ENCODE peak calls at places on chromosomes 4 and X, in nine cellular contexts. G is ovary, I is body of pancreas, O is neural progenitor cell, N is transverse colon, Q is right atrium auricular region, C is GM23338, V is right lobe of liver, L is GM23248. M is an unnamed sample.

GRCh38 chrX:13994681-13995080 is 35.0 kb downstream of the GEMIN8 start:
- DNase-seq in C (no peak), N (no peak), G (no peak), I (no peak), L (no peak), O (no peak), V (no peak), Q (no peak), M (no peak)

GRCh38 chr4:89469930-89470375 is 162.4 kb upstream of the GPRIN3 start:
- DNase-seq in O (no peak), V (no peak), I (peak), L (peak), C (no peak), Q (no peak), G (no peak), N (no peak), M (no peak)

GRCh38 chr4:159765402-159765801 is 662.5 kb downstream of the RAPGEF2 start:
- DNase-seq in I (no peak), L (peak), V (no peak), G (no peak), N (no peak), C (no peak), O (no peak), Q (no peak), M (no peak)

GRCh38 chr4:75708218-75708691 is 16.1 kb upstream of the USO1 start:
- DNase-seq in N (peak), V (no peak), I (no peak), L (no peak), O (peak), G (no peak), Q (no peak), C (peak), M (no peak)

GRCh38 chr4:113407409-113407808 is 354.1 kb downstream of the CAMK2D start:
- DNase-seq in V (no peak), O (peak), L (no peak), N (no peak), G (no peak), I (no peak), Q (no peak), C (peak), M (no peak)

GRCh38 chr4:77849278-77849965 is 13.2 kb upstream of the MRPL1 start:
- DNase-seq in Q (no peak), N (no peak), G (no peak), I (no peak), O (no peak), L (no peak), V (no peak), C (no peak), M (no peak)

GRCh38 chrX:148885203-148885602 is 384.8 kb downstream of the AFF2 start:
- DNase-seq in V (no peak), N (no peak), C (peak), L (no peak), I (no peak), O (no peak), Q (no peak), G (no peak), M (no peak)

GRCh38 chr4:85842540-85842939 is 367.6 kb downstream of the ARHGAP24 start:
- DNase-seq in C (no peak), G (no peak), I (peak), L (peak), Q (no peak), N (peak), V (no peak), O (no peak), M (no peak)

GRCh38 chr4:155007660-155008176 is 200.7 kb upstream of the NPY2R start:
- DNase-seq in G (no peak), N (no peak), V (no peak), I (no peak), Q (no peak), C (no peak), L (no peak), O (no peak), M (no peak)

GRCh38 chr4:5081441-5081999 is 30.2 kb downstream of the STK32B start:
- DNase-seq in G (no peak), I (no peak), O (no peak), V (no peak), C (no peak), N (no peak), Q (no peak), L (no peak), M (no peak)

GRCh38 chrX:122770581-122770980 is 413.5 kb upstream of the GRIA3 start:
- DNase-seq in I (no peak), Q (no peak), N (no peak), C (no peak), O (no peak), V (no peak), G (no peak), L (no peak), M (no peak)

GRCh38 chrX:109774706-109775105 is 41.6 kb upstream of the ACSL4 start:
- DNase-seq in Q (no peak), L (peak), I (peak), V (no peak), N (no peak), O (no peak), C (peak), G (no peak), M (no peak)

GRCh38 chrX:48083212-48083611 is 11.8 kb upstream of the ZNF630 start:
- DNase-seq in N (peak), L (peak), G (peak), O (peak), V (peak), I (peak), C (peak), Q (peak), M (peak)

GRCh38 chrX:103629295-103630170 is 758 bp downstream of the TCEAL1 start:
- DNase-seq in L (peak), I (peak), V (peak), Q (no peak), G (peak), C (peak), N (peak), O (peak), M (peak)

GRCh38 chr4:99811850-99812249 is 4.8 kb upstream of the DAPP1 start:
- DNase-seq in Q (no peak), C (peak), I (peak), V (no peak), N (peak), L (peak), G (no peak), O (peak), M (no peak)

GRCh38 chr4:158670975-158671664 is 567 bp downstream of the C4orf46 start:
- DNase-seq in I (peak), O (peak), N (peak), L (peak), C (peak), V (peak), G (peak), Q (peak), M (peak)

GRCh38 chr4:109588176-109588575 is 28.1 kb downstream of the MCUB start:
- DNase-seq in V (no peak), O (no peak), Q (no peak), G (no peak), I (no peak), N (no peak), L (peak), C (no peak), M (no peak)

GRCh38 chr4:174575436-174575835 is 53.1 kb upstream of the HPGD start:
- DNase-seq in V (no peak), Q (no peak), I (no peak), C (no peak), L (no peak), G (no peak), N (no peak), O (no peak), M (no peak)

GRCh38 chrX:41512394-41512793 is 65.3 kb downstream of the NYX start:
- DNase-seq in L (no peak), O (no peak), G (no peak), I (no peak), Q (no peak), V (no peak), C (no peak), N (no peak), M (no peak)

GRCh38 chr4:95114521-95114920 is 356.8 kb downstream of the BMPR1B start:
- DNase-seq in L (no peak), V (no peak), I (no peak), N (no peak), C (no peak), O (no peak), Q (no peak), G (no peak), M (no peak)

GRCh38 chr4:176767183-176767582 is 25.5 kb downstream of the VEGFC start:
- DNase-seq in G (no peak), L (peak), V (no peak), I (no peak), Q (no peak), N (no peak), O (no peak), C (no peak), M (no peak)

GRCh38 chr4:11028334-11028733 is 343.8 kb upstream of the CLNK start:
- DNase-seq in G (no peak), N (no peak), V (no peak), C (no peak), L (no peak), I (no peak), Q (no peak), O (no peak), M (no peak)

GRCh38 chrX:14032383-14032782 is 2.7 kb upstream of the GEMIN8 start:
- DNase-seq in C (peak), V (no peak), G (peak), Q (no peak), N (peak), O (peak), I (peak), L (peak), M (peak)

GRCh38 chr4:101515566-101515965 is 168.2 kb upstream of the PPP3CA start:
- DNase-seq in Q (no peak), N (no peak), I (no peak), C (no peak), L (no peak), G (no peak), V (no peak), O (no peak), M (no peak)

GRCh38 chr4:162229670-162230069 is 65.9 kb upstream of the FSTL5 start:
- DNase-seq in L (no peak), Q (no peak), I (no peak), N (no peak), C (no peak), G (no peak), V (no peak), O (no peak), M (no peak)

GRCh38 chrX:9845574-9845948 is 59.3 kb downstream of the SHROOM2 start:
- DNase-seq in V (no peak), Q (no peak), N (no peak), G (no peak), I (no peak), O (no peak), L (no peak), C (no peak), M (no peak)

GRCh38 chr4:15938182-15938581 is 358 bp downstream of the FGFBP1 start:
- DNase-seq in Q (no peak), L (peak), V (no peak), G (no peak), I (peak), O (peak), N (peak), C (peak), M (no peak)

GRCh38 chr4:165326831-165327210 is 648 bp upstream of the MSMO1 start:
- DNase-seq in N (peak), O (peak), I (peak), Q (no peak), C (peak), G (peak), V (peak), L (peak), M (no peak)

GRCh38 chr4:16667464-16667863 is 231.0 kb downstream of the LDB2 start:
- DNase-seq in Q (no peak), I (no peak), G (no peak), V (no peak), N (no peak), L (peak), O (no peak), C (no peak), M (no peak)

GRCh38 chr4:94961420-94961819 is 203.7 kb downstream of the BMPR1B start:
- DNase-seq in O (no peak), L (peak), Q (no peak), V (no peak), N (no peak), C (no peak), G (no peak), I (no peak), M (no peak)

GRCh38 chr4:26839534-26839951 is 21.1 kb upstream of the STIM2 start:
- DNase-seq in N (no peak), O (no peak), I (peak), Q (no peak), G (no peak), L (peak), C (no peak), V (no peak), M (peak)

GRCh38 chrX:77548751-77549150 is 101.6 kb downstream of the FGF16 start:
- DNase-seq in I (no peak), C (no peak), G (no peak), L (no peak), N (no peak), O (no peak), V (no peak), Q (no peak), M (no peak)

GRCh38 chr4:14743601-14744000 is 258.7 kb upstream of the CPEB2 start:
- DNase-seq in G (no peak), O (no peak), Q (no peak), C (no peak), L (no peak), V (no peak), N (no peak), I (no peak), M (no peak)

GRCh38 chr4:113682730-113683129 is 78.8 kb downstream of the CAMK2D start:
- DNase-seq in L (peak), N (no peak), Q (no peak), G (no peak), V (no peak), I (no peak), C (no peak), O (no peak), M (no peak)

GRCh38 chr4:38615847-38616246 is 48.2 kb upstream of the KLF3 start:
- DNase-seq in C (no peak), O (no peak), I (no peak), N (no peak), G (no peak), L (no peak), Q (no peak), V (no peak), M (no peak)

GRCh38 chrX:115266300-115266699 is 23.2 kb upstream of the LUZP4 start:
- DNase-seq in I (no peak), G (no peak), V (no peak), Q (no peak), C (no peak), O (no peak), N (no peak), L (peak), M (no peak)

GRCh38 chr4:67883463-67883862 is 339 bp downstream of the TMPRSS11D start:
- DNase-seq in N (no peak), O (no peak), I (no peak), G (no peak), Q (no peak), C (no peak), L (no peak), V (no peak), M (no peak)

DNA sequence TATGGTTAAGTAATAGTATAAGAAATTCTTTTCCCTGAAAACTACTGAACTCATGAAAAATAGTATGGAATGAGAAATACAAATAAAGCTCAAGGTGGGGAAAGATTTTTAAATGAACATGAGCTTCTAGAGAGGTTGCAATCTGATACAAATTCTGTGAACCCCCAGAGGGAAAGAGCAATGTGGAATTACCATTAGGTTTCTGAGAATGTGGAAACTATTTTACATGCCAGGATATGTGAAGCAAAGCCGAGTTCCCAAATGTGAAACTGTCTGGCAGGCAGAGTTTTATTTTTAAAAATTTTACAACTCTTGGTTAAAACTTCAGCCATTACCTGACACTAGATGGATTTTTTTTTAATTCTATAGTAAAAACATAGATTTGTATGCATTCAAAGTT is 99.9 kb downstream of the PCDH18 start:
- DNase-seq in V (no peak), C (no peak), Q (no peak), I (no peak), N (no peak), G (no peak), O (no peak), L (peak), M (no peak)
- H3K4me3 ChIP-seq in V (no peak), C (no peak), Q (no peak), I (no peak), N (no peak), G (no peak), O (no peak), L (peak), M (no peak)

GRCh38 chrX:15750611-15751159 is 12.6 kb downstream of the CA5B start:
- DNase-seq in N (no peak), Q (no peak), V (no peak), C (no peak), I (no peak), O (no peak), G (no peak), L (peak), M (no peak)
- H3K4me3 ChIP-seq in N (no peak), Q (no peak), V (no peak), C (no peak), I (no peak), O (no peak), G (no peak), L (peak), M (no peak)

GRCh38 chr4:156971623-156972369 is at the start of gene PDGFC:
- DNase-seq in C (peak), I (peak), Q (peak), G (peak), V (peak), O (peak), N (peak), L (peak), M (peak)
- H3K4me3 ChIP-seq in C (peak), I (peak), Q (peak), G (peak), V (peak), O (peak), N (peak), L (peak), M (peak)

GRCh38 chrX:130120321-130120731 is 10.0 kb upstream of the ELF4 start:
- DNase-seq in L (peak), G (peak), N (no peak), Q (no peak), I (no peak), C (peak), O (peak), V (no peak), M (no peak)
- H3K4me3 ChIP-seq in L (peak), G (peak), N (peak), Q (no peak), I (no peak), C (peak), O (peak), V (peak), M (peak)

DNA sequence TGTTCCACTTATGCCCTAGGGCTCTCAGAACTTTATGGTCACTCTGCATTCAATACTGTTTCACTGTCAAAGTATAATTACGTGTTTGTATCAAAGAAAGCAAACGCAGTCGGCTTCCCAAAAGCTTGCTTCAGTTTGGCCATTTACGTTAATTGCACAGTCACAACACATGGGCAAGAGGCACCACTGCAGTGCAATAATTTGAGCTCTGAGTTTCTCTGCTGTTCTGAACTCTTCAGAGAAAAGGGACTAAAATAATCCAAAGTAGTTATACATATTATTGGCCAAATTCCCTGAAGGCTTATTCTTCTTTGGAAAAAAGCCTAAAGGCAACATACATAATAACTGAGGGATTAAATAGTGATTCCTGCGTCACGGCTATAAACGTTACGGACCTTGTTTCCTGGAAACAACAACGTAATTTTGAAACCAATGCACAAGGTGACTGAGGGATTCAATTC is 51.3 kb downstream of the RNF150 start:
- DNase-seq in G (no peak), I (no peak), O (no peak), L (peak), N (no peak), C (no peak), V (no peak), Q (no peak), M (no peak)
- H3K4me3 ChIP-seq in G (no peak), I (no peak), O (no peak), L (peak), N (no peak), C (no peak), V (no peak), Q (no peak), M (no peak)

DNA sequence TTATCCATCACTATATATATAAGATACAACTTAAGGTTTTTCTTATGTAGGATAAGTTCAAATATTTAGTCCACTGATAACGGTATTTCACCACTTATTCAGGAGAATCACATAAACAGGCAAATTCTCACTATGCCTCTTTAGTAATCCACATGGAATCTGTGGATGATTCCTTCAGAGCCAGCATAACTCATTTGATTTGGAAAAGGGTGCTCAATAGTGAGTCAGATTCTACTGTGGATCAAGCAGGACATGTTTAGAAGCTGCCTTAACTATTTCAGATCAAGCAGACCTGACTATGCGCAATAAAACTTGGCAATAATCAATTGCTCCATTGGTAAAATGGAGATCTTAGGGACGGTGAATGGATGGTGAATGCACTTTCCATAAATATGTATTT is 184.1 kb downstream of the CBR4 start:
- DNase-seq in V (no peak), N (no peak), L (peak), C (no peak), I (no peak), Q (no peak), O (no peak), G (no peak), M (no peak)
- H3K4me3 ChIP-seq in V (no peak), N (no peak), L (no peak), C (no peak), I (no peak), Q (no peak), O (no peak), G (no peak), M (no peak)

M was measured in heart left ventricle.